ENCODE peak calls at places on chromosomes 16 and 17, in nine cellular contexts. Q is MM.1S, W is Peyer's patch, X is colonic mucosa, T is stomach, E is left lung, D is fibroblast of lung, I is ascending aorta, U is SJSA1. N is an unnamed sample. For H3K9me3 and H3K36me3, the result is how much of the 10 kb centered on the place peaks cover.

GRCh38 chr17:81067331-81067730 is 32.4 kb downstream of the BAIAP2 start:
- DNase-seq in Q (no peak), W (no peak), X (no peak), T (peak), E (no peak), D (peak), I (no peak), U (no peak), N (no peak)

GRCh38 chr16:89297156-89297869 is 79.8 kb downstream of the ZNF778 start:
- DNase-seq in Q (no peak), W (no peak), X (no peak), T (no peak), E (peak), D (peak), I (no peak), U (no peak), N (no peak)

GRCh38 chr17:32731556-32732295 is 145.2 kb downstream of the MYO1D start:
- DNase-seq in Q (no peak), W (no peak), X (no peak), T (no peak), E (no peak), D (no peak), I (no peak), U (no peak), N (no peak)

GRCh38 chr16:25271421-25271820 is 13.8 kb upstream of the ZKSCAN2 start:
- DNase-seq in Q (no peak), W (no peak), X (no peak), T (no peak), E (no peak), D (no peak), I (no peak), U (no peak), N (no peak)

GRCh38 chr17:29197516-29198272 is 17.5 kb upstream of the MYO18A start:
- DNase-seq in Q (no peak), W (no peak), X (no peak), T (no peak), E (no peak), D (no peak), I (no peak), U (no peak), N (no peak)

GRCh38 chr17:1484586-1485310 is 7.7 kb downstream of the MYO1C start:
- DNase-seq in Q (peak), W (peak), X (peak), T (peak), E (peak), D (peak), I (peak), U (no peak), N (no peak)

GRCh38 chr17:17347234-17347955 is 44.2 kb downstream of the NT5M start:
- DNase-seq in Q (no peak), W (no peak), X (no peak), T (peak), E (peak), D (no peak), I (peak), U (peak), N (no peak)

GRCh38 chr16:4891886-4892216 is 44.6 kb downstream of the UBN1 start:
- DNase-seq in Q (no peak), W (no peak), X (no peak), T (no peak), E (peak), D (no peak), I (no peak), U (no peak), N (no peak)

GRCh38 chr17:81251943-81252301 is 12.8 kb downstream of the NDUFAF8 start:
- DNase-seq in Q (no peak), W (no peak), X (no peak), T (no peak), E (peak), D (no peak), I (no peak), U (no peak), N (no peak)

GRCh38 chr16:77169650-77170236 is 21.2 kb upstream of the MON1B start:
- DNase-seq in Q (peak), W (no peak), X (peak), T (peak), E (no peak), D (peak), I (no peak), U (no peak), N (no peak)

GRCh38 chr17:11980813-11981212 is 16.5 kb downstream of the ZNF18 start:
- DNase-seq in Q (no peak), W (no peak), X (no peak), T (no peak), E (no peak), D (peak), I (no peak), U (no peak), N (no peak)

GRCh38 chr16:15643453-15644305 is 725 bp upstream of the MARF1 start:
- DNase-seq in Q (peak), W (no peak), X (peak), T (no peak), E (no peak), D (peak), I (peak), U (no peak), N (no peak)

GRCh38 chr17:29138184-29138955 is 41.8 kb downstream of the MYO18A start:
- DNase-seq in Q (peak), W (peak), X (no peak), T (no peak), E (peak), D (no peak), I (no peak), U (no peak), N (peak)

GRCh38 chr17:73722163-73722562 is 77.9 kb upstream of the SDK2 start:
- DNase-seq in Q (no peak), W (peak), X (no peak), T (no peak), E (no peak), D (no peak), I (no peak), U (no peak), N (peak)

GRCh38 chr17:31564883-31565297 is 173.4 kb downstream of the RAB11FIP4 start:
- DNase-seq in Q (no peak), W (no peak), X (no peak), T (no peak), E (no peak), D (peak), I (no peak), U (peak), N (no peak)

GRCh38 chr16:89965447-89966225 is 17.1 kb downstream of the DEF8 start:
- DNase-seq in Q (no peak), W (no peak), X (no peak), T (no peak), E (peak), D (no peak), I (no peak), U (no peak), N (no peak)

GRCh38 chr17:70808596-70808995 is 639.3 kb downstream of the KCNJ2 start:
- DNase-seq in Q (no peak), W (no peak), X (no peak), T (no peak), E (no peak), D (no peak), I (no peak), U (no peak), N (no peak)

GRCh38 chr16:14475370-14476139 is 154.5 kb downstream of the PARN start:
- DNase-seq in Q (no peak), W (no peak), X (no peak), T (peak), E (no peak), D (no peak), I (no peak), U (no peak), N (no peak)

GRCh38 chr16:89582614-89583196 is 7.1 kb downstream of the CPNE7 start:
- DNase-seq in Q (no peak), W (no peak), X (no peak), T (no peak), E (no peak), D (no peak), I (no peak), U (no peak), N (no peak)

GRCh38 chr17:50103252-50103651 is 8.1 kb downstream of the PDK2 start:
- DNase-seq in Q (no peak), W (no peak), X (no peak), T (no peak), E (no peak), D (no peak), I (no peak), U (no peak), N (no peak)

GRCh38 chr17:68777243-68777855 is 176.2 kb upstream of the FAM20A start:
- DNase-seq in Q (peak), W (no peak), X (peak), T (peak), E (no peak), D (peak), I (peak), U (peak), N (no peak)

GRCh38 chr17:31394544-31394943 is 3.1 kb downstream of the RAB11FIP4 start:
- DNase-seq in Q (peak), W (no peak), X (peak), T (peak), E (no peak), D (peak), I (peak), U (peak), N (no peak)

GRCh38 chr17:47957591-47958490 is at the start of gene PRR15L:
- DNase-seq in Q (peak), W (no peak), X (peak), T (peak), E (no peak), D (no peak), I (no peak), U (no peak), N (no peak)

GRCh38 chr16:13835357-13835756 is 84.6 kb upstream of the ERCC4 start:
- DNase-seq in Q (peak), W (no peak), X (no peak), T (no peak), E (no peak), D (no peak), I (no peak), U (no peak), N (no peak)

GRCh38 chr16:88977845-88978607 is 1.0 kb upstream of the CBFA2T3 start:
- DNase-seq in Q (no peak), W (no peak), X (no peak), T (no peak), E (peak), D (no peak), I (no peak), U (no peak), N (no peak)

GRCh38 chr16:86519649-86520316 is 9.5 kb downstream of the FOXF1 start:
- DNase-seq in Q (peak), W (peak), X (peak), T (peak), E (no peak), D (peak), I (no peak), U (peak), N (no peak)

DNA sequence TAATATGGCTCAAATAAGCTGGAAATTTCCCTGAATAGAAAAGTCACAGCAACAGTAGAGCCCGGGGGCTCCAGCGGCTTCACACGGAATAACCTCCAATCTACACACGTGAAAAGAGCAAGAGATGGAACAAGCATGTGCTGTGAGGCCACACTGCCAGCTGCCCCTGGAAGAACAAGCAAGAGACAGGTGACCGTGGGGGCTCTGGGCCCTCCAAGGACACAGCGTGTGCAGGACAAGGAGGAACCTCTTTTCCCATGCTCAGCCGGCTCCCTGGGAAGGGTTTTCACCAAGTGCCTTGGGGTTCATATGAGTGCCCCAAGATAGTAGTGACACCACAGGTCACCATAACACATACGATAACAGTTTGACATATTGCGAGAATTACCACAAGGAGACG is 110.2 kb upstream of the ZNF750 start:
- DNase-seq in Q (no peak), W (no peak), X (no peak), T (no peak), E (peak), D (no peak), I (no peak), U (no peak), N (no peak)
- H3K9me3 ChIP-seq in Q (under half), W (under half), X (under half), T (under half), E (under half), D (under half), I (under half), U (under half), N (under half)

GRCh38 chr17:39208136-39208535 is 8.1 kb downstream of the RPL19 start:
- DNase-seq in Q (no peak), W (peak), X (no peak), T (no peak), E (peak), D (no peak), I (no peak), U (no peak), N (peak)

GRCh38 chr17:39208893-39209292 is 8.8 kb downstream of the RPL19 start:
- DNase-seq in Q (peak), W (peak), X (peak), T (peak), E (no peak), D (peak), I (no peak), U (no peak), N (no peak)

GRCh38 chr17:39204245-39204644 is 4.2 kb downstream of the RPL19 start:
- DNase-seq in Q (no peak), W (no peak), X (no peak), T (no peak), E (peak), D (no peak), I (no peak), U (no peak), N (no peak)

GRCh38 chr17:39200957-39201510 is 951 bp downstream of the RPL19 start:
- DNase-seq in Q (peak), W (no peak), X (no peak), T (no peak), E (no peak), D (no peak), I (no peak), U (no peak), N (no peak)

GRCh38 chr17:39205112-39205526 is 5.0 kb downstream of the RPL19 start:
- DNase-seq in Q (no peak), W (no peak), X (no peak), T (no peak), E (peak), D (no peak), I (no peak), U (no peak), N (no peak)
- H3K36me3 ChIP-seq in Q (under half), W (under half), X (under half), T (under half), E (under half), D (under half), I (under half), U (half or more), N (under half)

GRCh38 chr17:27069842-27070508 is 223.9 kb upstream of the WSB1 start:
- DNase-seq in Q (no peak), W (no peak), X (no peak), T (no peak), E (no peak), D (no peak), I (no peak), U (no peak), N (no peak)
- H3K9me3 ChIP-seq in Q (under half), W (under half), X (under half), T (under half), E (under half), D (under half), I (under half), U (under half), N (under half)

DNA sequence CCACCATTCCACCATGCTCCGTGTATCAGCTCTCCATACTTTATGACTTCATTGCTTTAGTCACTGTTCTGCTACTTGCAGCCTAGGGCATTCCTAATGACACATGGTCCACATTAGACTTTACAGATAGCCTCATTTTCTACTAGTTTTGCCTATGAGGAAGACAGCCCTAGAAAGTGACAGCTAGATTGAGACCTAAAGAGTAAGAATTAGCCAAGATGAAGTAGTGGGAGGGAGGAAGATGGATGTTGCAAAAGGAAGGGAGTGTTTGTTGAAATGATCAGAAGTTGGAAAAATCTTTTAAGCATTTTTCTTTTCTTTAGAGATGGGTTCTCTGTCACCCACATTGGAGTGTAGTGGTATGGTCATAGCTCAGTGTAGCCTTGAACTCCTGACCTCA is 11.0 kb downstream of the C16orf54 start:
- DNase-seq in Q (no peak), W (no peak), X (no peak), T (no peak), E (no peak), D (no peak), I (no peak), U (no peak), N (no peak)
- H3K36me3 ChIP-seq in Q (under half), W (under half), X (under half), T (under half), E (under half), D (under half), I (under half), U (under half), N (under half)

GRCh38 chr17:40480501-40481003 is 20.9 kb downstream of the TNS4 start:
- DNase-seq in Q (no peak), W (peak), X (peak), T (peak), E (no peak), D (peak), I (no peak), U (no peak), N (peak)
- H3K9me3 ChIP-seq in Q (under half), W (under half), X (under half), T (under half), E (under half), D (under half), I (under half), U (under half), N (under half)

GRCh38 chr17:62008294-62008693 is 56.8 kb downstream of the MED13 start:
- DNase-seq in Q (no peak), W (no peak), X (no peak), T (no peak), E (no peak), D (no peak), I (no peak), U (no peak), N (no peak)
- H3K36me3 ChIP-seq in Q (under half), W (under half), X (under half), T (half or more), E (under half), D (under half), I (under half), U (half or more), N (under half)